ENCODE peak calls at places on chromosomes 11 and 22, in eight cellular contexts. S is spleen; H is progenitor cell of endocrine pancreas; O is endothelial cell; I is neuronal stem cell; R is SW480; K is stimulated activated CD8-positive, alpha-beta memory T cell treated with anti-CD3 and anti-CD28 coated beads, Interleukin-2, amount 100 ng/mL, for 48 hours; E is astrocyte of the spinal cord. T is an unnamed sample.
A peak's percentile ranks its signal among the peaks of the same experiment; 100 is the strongest.

GRCh38 chr11:86180415-86180814 is 64.1 kb upstream of the EED start:
- DNase-seq in S (no peak), H (no peak), O (no peak), I (no peak), R (no peak), K (no peak), E (no peak), T (no peak)

GRCh38 chr11:69320756-69321741 is 27.1 kb downstream of the MYEOV start:
- DNase-seq in S (peak; percentile 21), H (no peak), O (no peak), I (no peak), R (no peak), K (no peak), E (peak; percentile 27), T (no peak)

GRCh38 chr11:26971961-26972360 is 22.0 kb upstream of the FIBIN start:
- DNase-seq in S (no peak), H (no peak), O (no peak), I (no peak), R (no peak), K (no peak), E (no peak), T (no peak)

GRCh38 chr11:1672613-1673400 is 24.2 kb upstream of the KRTAP5-6 start:
- DNase-seq in S (no peak), H (no peak), O (no peak), I (no peak), R (no peak), K (no peak), E (no peak), T (no peak)

GRCh38 chr22:40509401-40510134 is 127.0 kb downstream of the MRTFA start:
- DNase-seq in S (no peak), H (no peak), O (no peak), I (no peak), R (no peak), K (no peak), E (peak; percentile 92), T (no peak)

GRCh38 chr11:115464269-115464668 is 39.9 kb downstream of the CADM1 start:
- DNase-seq in S (no peak), H (no peak), O (no peak), I (no peak), R (no peak), K (no peak), E (peak; percentile 46), T (no peak)

GRCh38 chr11:94870422-94870821 is 102.3 kb downstream of the AMOTL1 start:
- DNase-seq in S (no peak), H (no peak), O (no peak), I (no peak), R (no peak), K (no peak), E (no peak), T (no peak)

GRCh38 chr22:42179616-42180015 is 49.0 kb upstream of the CYP2D6 start:
- DNase-seq in S (no peak), H (no peak), O (no peak), I (no peak), R (peak; percentile 58), K (no peak), E (peak; percentile 80), T (no peak)

GRCh38 chr22:37802310-37803194 is 5.2 kb upstream of the GCAT start:
- DNase-seq in S (no peak), H (peak; percentile 51), O (peak; percentile 63), I (peak; percentile 73), R (peak; percentile 66), K (no peak), E (peak; percentile 41), T (no peak)

GRCh38 chr11:10749476-10749875 is 1.6 kb upstream of the CTR9 start:
- DNase-seq in S (no peak), H (no peak), O (no peak), I (no peak), R (no peak), K (no peak), E (no peak), T (no peak)

GRCh38 chr11:1776944-1777715 is 13.4 kb upstream of the CTSD start:
- DNase-seq in S (no peak), H (no peak), O (no peak), I (no peak), R (no peak), K (no peak), E (no peak), T (no peak)

GRCh38 chr11:64233913-64234839 is at the start of gene VEGFB:
- DNase-seq in S (peak; percentile 94), H (peak; percentile 49), O (no peak), I (no peak), R (peak; percentile 52), K (no peak), E (peak; percentile 39), T (peak; percentile 66)

GRCh38 chr11:70409871-70410270 is 11.5 kb downstream of the CTTN start:
- DNase-seq in S (no peak), H (no peak), O (no peak), I (no peak), R (no peak), K (no peak), E (no peak), T (no peak)

GRCh38 chr22:36554101-36554500 is 25.1 kb upstream of the EIF3D start:
- DNase-seq in S (no peak), H (no peak), O (no peak), I (no peak), R (peak; percentile 72), K (no peak), E (no peak), T (no peak)

GRCh38 chr11:45145421-45146071 is 893 bp upstream of the PRDM11 start:
- DNase-seq in S (no peak), H (no peak), O (peak; percentile 38), I (peak; percentile 71), R (no peak), K (no peak), E (peak; percentile 45), T (no peak)

GRCh38 chr11:58068640-58069039 is 37.9 kb downstream of the OR6Q1 start:
- DNase-seq in S (no peak), H (no peak), O (no peak), I (no peak), R (no peak), K (no peak), E (no peak), T (no peak)

GRCh38 chr22:44358723-44359440 is 46.1 kb upstream of the SHISAL1 start:
- DNase-seq in S (peak; percentile 41), H (no peak), O (no peak), I (no peak), R (no peak), K (no peak), E (no peak), T (no peak)

GRCh38 chr11:119107538-119108150 is 500 bp downstream of the C2CD2L start:
- DNase-seq in S (no peak), H (no peak), O (no peak), I (no peak), R (no peak), K (no peak), E (no peak), T (no peak)

GRCh38 chr22:25039754-25040153 is 87.2 kb downstream of the KIAA1671 start:
- DNase-seq in S (no peak), H (no peak), O (no peak), I (no peak), R (no peak), K (no peak), E (no peak), T (no peak)

GRCh38 chr11:31240340-31240904 is 129.1 kb downstream of the DCDC1 start:
- DNase-seq in S (no peak), H (peak; percentile 13), O (peak; percentile 56), I (peak; percentile 50), R (peak; percentile 55), K (no peak), E (peak; percentile 50), T (no peak)

GRCh38 chr11:68206211-68206610 is 6.9 kb downstream of the KMT5B start:
- DNase-seq in S (peak; percentile 27), H (no peak), O (peak; percentile 17), I (peak; percentile 59), R (peak; percentile 75), K (no peak), E (peak; percentile 73), T (no peak)

GRCh38 chr11:92762175-92762574 is 207.3 kb upstream of the MTNR1B start:
- DNase-seq in S (no peak), H (no peak), O (no peak), I (no peak), R (no peak), K (no peak), E (no peak), T (no peak)

GRCh38 chr11:96014234-96014633 is 90.3 kb upstream of the MTMR2 start:
- DNase-seq in S (no peak), H (no peak), O (no peak), I (peak; percentile 14), R (peak; percentile 91), K (no peak), E (peak; percentile 65), T (peak; percentile 11)

GRCh38 chr11:1543606-1544263 is 28.3 kb downstream of the DUSP8 start:
- DNase-seq in S (no peak), H (no peak), O (no peak), I (no peak), R (no peak), K (no peak), E (no peak), T (no peak)

GRCh38 chr22:23773247-23774113 is 831 bp downstream of the MMP11 start:
- DNase-seq in S (no peak), H (no peak), O (no peak), I (no peak), R (no peak), K (no peak), E (no peak), T (no peak)

GRCh38 chr11:72789493-72790131 is 4.2 kb downstream of the STARD10 start:
- DNase-seq in S (no peak), H (no peak), O (no peak), I (no peak), R (no peak), K (no peak), E (no peak), T (no peak)

GRCh38 chr11:45917286-45917622 is 423 bp downstream of the PEX16 start:
- DNase-seq in S (peak; percentile 91), H (no peak), O (no peak), I (no peak), R (no peak), K (no peak), E (no peak), T (no peak)

GRCh38 chr22:31343235-31344191 is 2.6 kb downstream of the PATZ1 start:
- DNase-seq in S (peak; percentile 76), H (peak; percentile 81), O (peak; percentile 60), I (peak; percentile 74), R (no peak), K (peak; percentile 24), E (no peak), T (no peak)

T was measured in activated T-helper 9 cell treated with anti-CD3 and anti-CD28 coated beads, Interleukin-2, amount 50 U/mL, for 16 hours.